ENCODE peak calls at places on chromosome 15, in four cellular contexts. J, I, W and D are unnamed samples. For H3K9me3 and H3K27me3, the result is how much of the 10 kb centered on the place peaks cover.

GRCh38 chr15:70799667-70800450 is 36.5 kb upstream of the UACA start:
- DNase-seq in I (peak), W (peak), J (no peak), D (no peak)

GRCh38 chr15:40325700-40326099 is 2.2 kb downstream of the INAFM2 start:
- DNase-seq in I (no peak), W (no peak), J (no peak), D (no peak)

GRCh38 chr15:28903555-28903954 is 17.8 kb downstream of the APBA2 start:
- DNase-seq in W (peak), J (peak), I (no peak), D (peak)

GRCh38 chr15:31268911-31269784 is 57.5 kb upstream of the KLF13 start:
- DNase-seq in I (peak), W (peak), J (no peak), D (peak)

GRCh38 chr15:101028772-101029438 is 109.7 kb downstream of the LRRK1 start:
- DNase-seq in W (peak), I (no peak), J (no peak), D (peak)

GRCh38 chr15:71357357-71357756 is 242.1 kb downstream of the THSD4 start:
- DNase-seq in W (no peak), J (no peak), I (peak), D (no peak)

GRCh38 chr15:76285241-76285825 is 25.9 kb downstream of the ETFA start:
- DNase-seq in I (peak), J (no peak), W (no peak), D (no peak)

GRCh38 chr15:85333132-85333831 is 47.1 kb upstream of the AKAP13 start:
- DNase-seq in J (no peak), W (no peak), I (peak), D (no peak)

GRCh38 chr15:79406191-79406590 is 25.9 kb upstream of the MINAR1 start:
- DNase-seq in I (peak), W (no peak), J (no peak), D (no peak)

GRCh38 chr15:65072027-65072426 is 4.2 kb upstream of the RASL12 start:
- DNase-seq in J (no peak), W (no peak), I (no peak), D (no peak)

GRCh38 chr15:69253156-69253555 is 45.6 kb upstream of the PAQR5 start:
- DNase-seq in I (peak), W (no peak), J (no peak), D (no peak)

GRCh38 chr15:80418892-80419537 is 14.8 kb downstream of the ARNT2 start:
- DNase-seq in W (no peak), I (peak), J (no peak), D (no peak)

GRCh38 chr15:92095691-92096090 is 242.2 kb downstream of the SLCO3A1 start:
- DNase-seq in W (no peak), J (no peak), I (no peak), D (no peak)

GRCh38 chr15:43093026-43093425 is 12.8 kb downstream of the UBR1 start:
- DNase-seq in W (no peak), I (peak), J (no peak), D (no peak)

GRCh38 chr15:78004919-78005634 is 72.4 kb downstream of the TBC1D2B start:
- DNase-seq in J (no peak), I (peak), W (peak), D (no peak)

GRCh38 chr15:61327019-61327631 is 98.0 kb upstream of the RORA start:
- DNase-seq in W (no peak), I (no peak), J (no peak), D (no peak)

GRCh38 chr15:80953953-80954778 is 35.5 kb downstream of the MESD start:
- DNase-seq in I (no peak), W (peak), J (no peak), D (peak)

GRCh38 chr15:89576417-89576773 is 1.1 kb downstream of the TICRR start:
- DNase-seq in J (no peak), I (no peak), W (no peak), D (no peak)

GRCh38 chr15:74937602-74938371 is at the start of gene COX5A:
- DNase-seq in J (peak), I (peak), W (peak), D (peak)

GRCh38 chr15:101440846-101441590 is 48.5 kb downstream of the PCSK6 start:
- DNase-seq in J (no peak), W (no peak), I (no peak), D (peak)

GRCh38 chr15:28975766-28976179 is 90.0 kb downstream of the APBA2 start:
- DNase-seq in I (peak), W (no peak), J (no peak), D (no peak)

GRCh38 chr15:60520041-60520824 is 41.3 kb upstream of the ICE2 start:
- DNase-seq in W (no peak), J (no peak), I (peak), D (no peak)

GRCh38 chr15:71186267-71186666 is 71.0 kb downstream of the THSD4 start:
- DNase-seq in J (no peak), I (peak), W (no peak), D (no peak)

GRCh38 chr15:63071288-63071909 is 28.9 kb downstream of the TPM1 start:
- DNase-seq in W (no peak), I (no peak), J (no peak), D (no peak)

GRCh38 chr15:58221591-58222241 is 83.5 kb downstream of the AQP9 start:
- DNase-seq in J (no peak), I (peak), W (no peak), D (no peak)

GRCh38 chr15:75659928-75660645 is 12.4 kb downstream of the SNX33 start:
- DNase-seq in I (no peak), W (no peak), J (no peak), D (no peak)

GRCh38 chr15:73794501-73795133 is 41.5 kb upstream of the INSYN1 start:
- DNase-seq in J (no peak), W (no peak), I (no peak), D (no peak)

GRCh38 chr15:67146214-67146613 is 80.8 kb downstream of the SMAD3 start:
- DNase-seq in J (peak), I (peak), W (peak), D (no peak)

GRCh38 chr15:80561500-80561899 is 133.6 kb upstream of the ABHD17C start:
- DNase-seq in W (no peak), J (no peak), I (no peak), D (no peak)

GRCh38 chr15:22229971-22230815 is 149.9 kb downstream of the OR4M2 start:
- DNase-seq in I (no peak), W (no peak), J (no peak), D (peak)
- H3K9me3 ChIP-seq in I (under half), W (under half), J (under half), D (under half)

DNA sequence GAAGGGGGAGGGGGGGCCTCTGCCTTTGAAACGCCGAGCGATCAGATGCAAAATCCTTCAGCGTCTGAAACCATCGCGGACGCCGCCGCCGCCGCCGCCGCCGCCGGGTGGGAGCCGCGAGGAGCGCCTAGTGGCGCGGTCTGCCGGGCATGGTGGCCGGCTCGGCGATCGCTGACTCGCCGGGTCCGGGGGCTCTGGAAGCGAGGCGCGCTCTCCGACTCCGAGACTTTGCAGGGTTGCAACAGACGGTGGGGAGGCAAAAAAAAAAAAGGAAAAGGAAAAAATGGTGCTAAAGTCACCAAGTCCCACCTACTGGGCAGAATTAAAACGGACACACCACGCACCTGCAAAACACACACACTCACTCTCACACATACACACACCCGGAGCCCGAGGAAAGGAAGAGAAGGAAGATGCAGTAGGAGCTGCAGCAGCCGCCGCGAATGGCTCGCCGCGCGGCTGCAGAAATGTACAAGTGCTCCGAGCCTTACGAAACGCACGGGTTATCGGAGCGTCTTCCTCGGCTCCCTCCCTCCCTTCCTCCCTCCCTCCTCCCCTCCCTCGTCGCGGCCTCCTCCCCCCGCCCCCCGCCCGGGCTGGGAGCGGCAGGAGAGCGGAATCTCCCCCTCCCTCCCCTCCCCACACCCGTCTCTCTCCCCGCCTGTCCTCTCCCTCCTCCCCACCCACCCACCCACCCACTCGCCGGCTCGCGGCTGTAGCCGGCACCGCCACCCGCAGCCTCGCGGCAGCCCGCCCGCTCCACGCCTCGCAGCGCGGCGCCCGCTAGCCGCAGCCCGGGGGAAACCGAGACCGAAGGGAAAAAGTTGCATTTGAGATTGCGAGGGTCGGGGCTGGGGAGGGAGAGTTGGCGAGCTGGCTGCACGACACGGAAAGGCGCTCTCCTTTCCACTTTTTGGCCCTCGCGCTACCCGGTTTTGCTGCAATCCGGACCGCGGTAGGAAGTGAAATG is at the start of gene NTRK3:
- DNase-seq in I (peak), J (no peak), W (peak), D (no peak)
- H3K27me3 ChIP-seq in I (under half), J (under half), W (under half), D (half or more)

GRCh38 chr15:96978937-96979473 is 648.5 kb downstream of the NR2F2 start:
- DNase-seq in J (no peak), W (no peak), I (no peak), D (no peak)
- H3K9me3 ChIP-seq in J (under half), W (under half), I (under half), D (under half)

GRCh38 chr15:25860885-25861866 is 2.0 kb downstream of the ATP10A start:
- DNase-seq in W (no peak), I (no peak), J (no peak), D (no peak)

GRCh38 chr15:25863067-25863967 is at the start of gene ATP10A:
- DNase-seq in I (peak), W (peak), J (no peak), D (no peak)

GRCh38 chr15:25862469-25863066 is 559 bp downstream of the ATP10A start:
- DNase-seq in I (no peak), W (peak), J (no peak), D (peak)

GRCh38 chr15:25863968-25864580 is 947 bp upstream of the ATP10A start:
- DNase-seq in W (no peak), I (no peak), J (no peak), D (no peak)

DNA sequence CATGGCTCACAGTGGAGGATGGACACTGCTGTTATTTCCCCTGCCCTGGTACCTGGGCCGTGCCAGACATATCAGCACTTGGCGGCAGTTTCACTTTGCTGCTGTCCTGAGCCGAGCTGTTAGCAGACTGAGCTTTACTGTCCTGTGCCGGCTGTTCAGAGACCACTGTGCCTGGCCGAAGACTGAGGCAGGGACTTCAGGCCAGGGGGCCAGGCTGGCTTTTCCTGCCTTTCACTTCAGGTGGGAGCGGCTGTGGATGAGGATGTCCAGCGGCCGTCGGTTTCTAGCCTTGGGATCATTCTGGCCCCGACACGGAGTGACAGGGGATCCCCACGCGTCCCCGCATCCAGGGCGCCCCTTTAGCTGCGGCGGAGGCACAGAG is 1.0 kb downstream of the ATP10A start:
- DNase-seq in W (peak), J (no peak), I (no peak), D (no peak)
- H3K27me3 ChIP-seq in W (under half), J (under half), I (under half), D (under half)

DNA sequence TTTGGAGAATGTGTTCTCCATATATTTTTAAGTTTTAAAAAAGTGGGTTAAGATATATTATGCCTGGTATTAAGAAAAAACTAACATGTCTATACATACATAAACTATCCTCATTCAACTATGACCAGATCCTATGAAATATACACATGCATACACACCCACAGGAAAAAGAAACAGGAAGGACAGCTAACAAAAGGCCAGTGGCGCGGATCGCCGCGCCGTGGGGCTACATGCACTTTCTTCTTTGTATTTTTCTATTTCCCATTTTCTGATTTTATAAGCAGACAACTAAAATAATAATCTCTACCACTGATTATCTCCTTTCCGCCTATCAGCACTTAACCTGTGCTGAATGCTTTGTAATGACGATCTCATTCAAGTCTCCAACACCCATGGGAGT is 160.1 kb downstream of the OR4M2 start:
- DNase-seq in J (no peak), W (no peak), I (no peak), D (no peak)
- H3K9me3 ChIP-seq in J (under half), W (under half), I (under half), D (under half)

DNA sequence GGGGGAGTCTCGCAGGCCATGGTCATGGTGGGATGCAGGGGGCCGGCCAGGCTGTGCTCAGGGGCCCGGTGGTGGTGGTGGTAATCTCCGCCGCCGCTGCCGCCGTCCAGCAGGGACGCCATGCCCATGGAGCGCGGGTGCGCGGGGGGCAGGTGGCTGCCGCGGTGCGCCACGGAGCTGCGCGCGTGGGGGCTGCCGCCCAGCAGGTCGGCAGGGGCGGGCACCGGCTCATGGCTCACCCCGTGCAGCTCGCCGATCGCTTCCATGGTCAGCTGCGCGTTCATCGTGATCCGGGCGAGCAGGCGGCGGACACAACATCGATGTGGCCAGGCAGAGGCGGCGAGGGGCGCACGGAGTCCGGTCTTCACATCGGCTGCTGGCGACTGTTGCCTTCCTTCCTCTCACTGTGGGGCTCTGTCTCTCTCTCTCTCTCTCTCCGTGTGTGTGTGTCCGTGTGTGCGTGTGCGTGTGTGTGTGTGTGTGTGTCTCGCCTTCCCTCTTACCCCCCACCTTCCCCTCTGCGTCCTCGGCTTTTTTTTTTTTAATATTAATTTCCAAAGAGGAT is 453 bp downstream of the ONECUT1 start:
- DNase-seq in I (peak), W (no peak), J (no peak), D (no peak)
- H3K27me3 ChIP-seq in I (under half), W (half or more), J (under half), D (half or more)